ENCODE peak calls at places on chromosomes 11 and 22, in six cellular contexts. R, I, L, F, W and N are unnamed samples.

GRCh38 chr11:125569913-125570621 is 790 bp downstream of the EI24 start:
- DNase-seq in R (no peak), F (peak; percentile 13), I (no peak), W (no peak), L (peak; percentile 8), N (no peak)

GRCh38 chr22:30425616-30426394 is at the start of gene MTFP1:
- DNase-seq in L (peak; percentile 59), F (peak; percentile 95), I (peak; percentile 79), W (no peak), R (no peak), N (no peak)

GRCh38 chr11:96254087-96254486 is 88.9 kb downstream of the MAML2 start:
- DNase-seq in R (no peak), F (peak; percentile 68), L (peak; percentile 56), W (no peak), I (no peak), N (no peak)

GRCh38 chr11:69208190-69209037 is 52.7 kb downstream of the SMIM38 start:
- DNase-seq in L (no peak), R (no peak), W (no peak), F (no peak), I (peak; percentile 65), N (no peak)

GRCh38 chr22:30298005-30298701 is 8.8 kb upstream of the CASTOR1 start:
- DNase-seq in I (no peak), L (no peak), F (peak; percentile 38), R (no peak), W (no peak), N (no peak)

GRCh38 chr11:3959015-3959917 is 103.8 kb downstream of the STIM1 start:
- DNase-seq in L (peak; percentile 68), I (no peak), F (peak; percentile 53), W (no peak), R (no peak), N (peak; percentile 84)

GRCh38 chr11:47987781-47988180 is 7.4 kb downstream of the PTPRJ start:
- DNase-seq in L (no peak), R (no peak), F (no peak), I (no peak), W (no peak), N (no peak)

GRCh38 chr22:31646186-31647019 is 15.6 kb downstream of the PISD start:
- DNase-seq in R (peak; percentile 95), I (no peak), W (peak; percentile 52), F (peak; percentile 86), L (peak; percentile 97), N (peak; percentile 99)

GRCh38 chr11:76791861-76792260 is 8.7 kb downstream of the TSKU start:
- DNase-seq in I (peak; percentile 71), R (no peak), W (no peak), L (peak; percentile 65), F (no peak), N (no peak)

GRCh38 chr11:2290351-2290841 is 11.3 kb downstream of the C11orf21 start:
- DNase-seq in L (no peak), I (peak; percentile 57), W (no peak), F (no peak), R (no peak), N (no peak)

GRCh38 chr11:58625086-58625485 is 2.6 kb downstream of the CNTF start:
- DNase-seq in R (no peak), F (no peak), W (no peak), L (no peak), I (no peak), N (no peak)

GRCh38 chr22:29032584-29032983 is 29.0 kb downstream of the C22orf31 start:
- DNase-seq in R (no peak), L (peak; percentile 26), F (no peak), I (no peak), W (no peak), N (peak; percentile 66)

GRCh38 chr11:61493832-61494231 is 14.7 kb upstream of the LRRC10B start:
- DNase-seq in L (no peak), W (no peak), R (no peak), I (no peak), F (no peak), N (no peak)

GRCh38 chr22:27181537-27181936 is 524.1 kb downstream of the MIAT start:
- DNase-seq in W (no peak), L (no peak), F (no peak), I (peak; percentile 21), R (no peak), N (no peak)

GRCh38 chr22:40238425-40239344 is 61.0 kb downstream of the TNRC6B start:
- DNase-seq in F (no peak), I (no peak), W (peak; percentile 30), L (peak; percentile 62), R (peak; percentile 35), N (peak; percentile 54)

GRCh38 chr11:117314840-117315239 is 1.2 kb downstream of the BACE1 start:
- DNase-seq in R (no peak), L (no peak), F (peak; percentile 47), W (no peak), I (no peak), N (no peak)
- H3K4me3 ChIP-seq in R (peak overlapping the region; percentile 84), L (peak overlapping the region; percentile 65), F (peak overlapping the region; percentile 12), W (peak overlapping the region; percentile 81), I (peak overlapping the region; percentile 97), N (peak overlapping the region; percentile 93)

DNA sequence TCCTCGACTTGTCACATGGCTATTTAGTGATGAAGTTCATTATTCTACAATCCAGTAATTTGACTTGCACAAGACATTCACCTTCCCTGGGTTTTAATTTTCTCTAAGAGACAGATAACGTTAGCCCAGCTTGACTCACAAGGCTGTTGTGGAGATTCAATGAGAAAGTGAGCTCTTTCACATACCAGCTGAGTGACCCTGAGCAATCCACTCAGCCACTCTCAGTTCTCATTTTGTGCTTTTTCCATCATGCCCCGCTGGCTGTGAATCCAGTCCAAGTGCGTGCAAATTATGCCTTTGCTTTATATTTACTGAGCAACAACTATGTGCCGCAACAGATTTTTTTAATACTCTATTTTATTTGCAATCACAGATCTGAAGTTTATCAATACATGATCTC is 176.5 kb downstream of the LARGE1 start:
- DNase-seq in L (no peak), R (no peak), W (no peak), I (no peak), F (no peak), N (no peak)
- H3K4me3 ChIP-seq in L (no peak overlapping the region), R (no peak overlapping the region), W (no peak overlapping the region), I (no peak overlapping the region), F (no peak overlapping the region), N (no peak overlapping the region)

GRCh38 chr22:37566903-37567798 is 6.9 kb downstream of the CDC42EP1 start:
- DNase-seq in L (no peak), R (no peak), F (peak; percentile 85), I (no peak), W (no peak), N (no peak)
- H3K4me3 ChIP-seq in L (no peak overlapping the region), R (no peak overlapping the region), F (no peak overlapping the region), I (peak overlapping the region; percentile 33), W (no peak overlapping the region), N (no peak overlapping the region)

GRCh38 chr11:120034176-120034575 is 103.7 kb downstream of the TRIM29 start:
- DNase-seq in F (no peak), L (no peak), W (no peak), R (no peak), I (peak; percentile 49), N (no peak)

GRCh38 chr11:120031612-120032600 is 106.0 kb downstream of the TRIM29 start:
- DNase-seq in W (no peak), F (no peak), R (no peak), I (peak; percentile 54), L (no peak), N (no peak)

GRCh38 chr11:120031156-120031555 is 106.8 kb downstream of the TRIM29 start:
- DNase-seq in W (no peak), L (no peak), R (no peak), I (no peak), F (no peak), N (no peak)

GRCh38 chr11:120034881-120035620 is 102.9 kb downstream of the TRIM29 start:
- DNase-seq in W (no peak), L (no peak), R (no peak), I (peak; percentile 46), F (no peak), N (no peak)

DNA sequence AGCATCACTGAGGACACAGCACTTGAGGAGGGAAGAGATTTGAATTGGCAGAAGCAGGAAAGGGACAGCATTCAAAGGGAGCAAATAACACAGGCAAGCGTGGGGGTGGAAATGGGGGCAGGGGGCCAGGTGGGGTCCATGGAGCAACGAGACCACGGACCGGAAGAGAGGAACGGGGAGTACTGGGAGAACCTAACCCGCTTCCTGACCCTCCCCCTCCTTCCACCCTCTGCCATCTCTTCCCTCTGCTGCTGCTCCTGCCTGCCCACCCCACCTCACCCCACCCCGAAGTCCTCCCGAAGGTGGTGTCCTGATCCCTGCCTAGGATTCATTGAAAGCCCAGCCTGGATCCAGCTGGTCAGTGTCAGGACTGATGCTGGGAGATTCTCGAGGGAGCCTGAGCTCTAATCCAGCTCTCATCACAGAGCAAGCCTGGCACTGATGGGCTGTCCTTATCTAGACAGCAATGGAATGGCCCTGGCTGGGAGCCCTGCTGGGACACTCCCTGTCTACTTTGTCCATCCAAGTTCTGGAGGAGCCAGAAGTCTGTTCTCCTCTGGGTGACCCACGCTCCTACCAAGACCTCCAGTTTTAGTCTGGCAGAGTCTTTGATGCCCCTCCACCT is 105.0 kb downstream of the TRIM29 start:
- DNase-seq in W (no peak), F (no peak), R (no peak), I (peak; percentile 50), L (no peak), N (no peak)
- H3K4me3 ChIP-seq in W (no peak overlapping the region), F (no peak overlapping the region), R (no peak overlapping the region), I (no peak overlapping the region), L (no peak overlapping the region), N (no peak overlapping the region)

GRCh38 chr11:62536301-62536957 is 10.2 kb downstream of the AHNAK start:
- DNase-seq in W (no peak), R (no peak), L (no peak), F (no peak), I (no peak), N (no peak)

GRCh38 chr11:62538470-62539237 is 8.0 kb downstream of the AHNAK start:
- DNase-seq in W (no peak), L (no peak), R (no peak), F (no peak), I (no peak), N (no peak)

GRCh38 chr11:62540804-62541671 is 5.6 kb downstream of the AHNAK start:
- DNase-seq in L (no peak), R (no peak), W (no peak), F (no peak), I (no peak), N (no peak)

GRCh38 chr11:62542111-62542745 is 4.4 kb downstream of the AHNAK start:
- DNase-seq in W (no peak), R (no peak), L (no peak), F (no peak), I (no peak), N (no peak)

DNA sequence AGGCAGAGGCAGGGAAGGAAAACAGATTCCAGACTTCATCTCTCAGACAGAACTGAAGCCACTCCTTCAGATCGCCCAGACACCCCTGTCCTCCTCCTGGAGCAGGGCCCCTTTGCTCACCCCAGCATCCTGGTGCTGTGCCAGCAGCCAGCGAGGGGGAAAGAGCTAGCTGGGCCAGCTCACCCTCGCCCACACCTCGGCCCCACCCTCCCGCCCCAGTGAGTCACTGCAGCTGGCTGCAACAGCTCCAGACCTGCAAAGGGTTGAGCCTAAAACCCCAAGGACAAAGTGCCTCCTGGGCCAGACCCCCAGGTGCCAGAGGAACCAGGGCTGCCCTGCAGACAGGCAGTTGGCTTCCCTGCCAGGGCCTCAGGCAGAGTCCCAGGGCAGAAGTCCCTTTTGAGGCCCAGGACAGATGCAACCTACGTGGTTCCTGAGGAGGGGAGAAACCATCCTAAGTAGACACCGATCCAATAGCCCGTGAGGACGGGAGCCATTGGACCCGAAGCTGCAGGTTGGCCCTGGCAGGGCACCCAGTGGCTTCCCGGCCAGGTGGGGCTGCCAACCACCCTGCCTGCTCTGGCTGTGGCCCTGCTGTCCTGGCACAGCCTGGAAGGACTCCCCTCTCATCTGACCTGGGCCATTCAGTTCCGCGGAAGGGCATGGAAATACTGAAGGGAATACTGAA is 7.2 kb downstream of the AHNAK start:
- DNase-seq in R (peak; percentile 60), W (no peak), I (no peak), F (no peak), L (peak; percentile 92), N (no peak)
- H3K4me3 ChIP-seq in R (peak overlapping the region; percentile 13), W (peak overlapping the region; percentile 98), I (peak overlapping the region; percentile 99), F (no peak overlapping the region), L (peak overlapping the region; percentile 32), N (peak overlapping the region; percentile 33)